ENCODE peak calls at places on chromosomes 6 and 20, in four cellular contexts. One of them, this sample, is unnamed.

GRCh38 chr6:20906938-20907337 is 372.7 kb downstream of the CDKAL1 start:
- DNase-seq in HL-60: no peak
- DNase-seq in K562: no peak
- DNase-seq in GM12878: no peak
- DNase-seq in this sample: no peak

GRCh38 chr20:40980828-40981310 is 47.8 kb upstream of the TOP1 start:
- DNase-seq in HL-60: no peak
- DNase-seq in K562: no peak
- DNase-seq in GM12878: no peak
- DNase-seq in this sample: no peak

GRCh38 chr6:47465117-47465516 is 12.5 kb upstream of the CD2AP start:
- DNase-seq in HL-60: no peak
- DNase-seq in K562: no peak
- DNase-seq in GM12878: no peak
- DNase-seq in this sample: no peak

GRCh38 chr6:168866534-168866933 is 387.1 kb downstream of the THBS2 start:
- DNase-seq in HL-60: no peak
- DNase-seq in K562: no peak
- DNase-seq in GM12878: no peak
- DNase-seq in this sample: no peak

GRCh38 chr6:169024047-169024660 is 229.5 kb downstream of the THBS2 start:
- DNase-seq in HL-60: no peak
- DNase-seq in K562: no peak
- DNase-seq in GM12878: no peak
- DNase-seq in this sample: no peak

GRCh38 chr6:142537612-142538478 is 236.0 kb downstream of the ADGRG6 start:
- DNase-seq in HL-60: peak
- DNase-seq in K562: peak
- DNase-seq in GM12878: no peak
- DNase-seq in this sample: no peak

GRCh38 chr6:56491606-56492328 is 150.9 kb downstream of the DST start:
- DNase-seq in HL-60: no peak
- DNase-seq in K562: peak
- DNase-seq in GM12878: no peak
- DNase-seq in this sample: no peak

GRCh38 chr6:167485186-167485978 is 160.5 kb downstream of the TTLL2 start:
- DNase-seq in HL-60: no peak
- DNase-seq in K562: peak
- DNase-seq in GM12878: no peak
- DNase-seq in this sample: no peak

GRCh38 chr20:44650777-44651493 is 564 bp downstream of the ADA start:
- DNase-seq in HL-60: no peak
- DNase-seq in K562: no peak
- DNase-seq in GM12878: no peak
- DNase-seq in this sample: no peak

GRCh38 chr6:110566346-110567125 is 90.1 kb upstream of the SLC22A16 start:
- DNase-seq in HL-60: no peak
- DNase-seq in K562: no peak
- DNase-seq in GM12878: no peak
- DNase-seq in this sample: no peak

GRCh38 chr6:145836170-145836569 is 21.6 kb upstream of the FBXO30 start:
- DNase-seq in HL-60: no peak
- DNase-seq in K562: no peak
- DNase-seq in GM12878: no peak
- DNase-seq in this sample: no peak

GRCh38 chr20:45771182-45771759 is 20.4 kb downstream of the WFDC3 start:
- DNase-seq in HL-60: peak
- DNase-seq in K562: peak
- DNase-seq in GM12878: peak
- DNase-seq in this sample: peak

GRCh38 chr6:32984639-32985389 is 16.4 kb downstream of the BRD2 start:
- DNase-seq in HL-60: peak
- DNase-seq in K562: peak
- DNase-seq in GM12878: no peak
- DNase-seq in this sample: peak

GRCh38 chr6:98944168-98944567 is 3.6 kb downstream of the FBXL4 start:
- DNase-seq in HL-60: no peak
- DNase-seq in K562: no peak
- DNase-seq in GM12878: no peak
- DNase-seq in this sample: no peak
- TF ChIP-seq POLR2AphosphoS5 in HL-60: no peak
- TF ChIP-seq POLR2AphosphoS5 in K562: no peak
- TF ChIP-seq POLR2AphosphoS5 in GM12878: no peak
- TF ChIP-seq POLR2AphosphoS5 in this sample: no peak

DNA sequence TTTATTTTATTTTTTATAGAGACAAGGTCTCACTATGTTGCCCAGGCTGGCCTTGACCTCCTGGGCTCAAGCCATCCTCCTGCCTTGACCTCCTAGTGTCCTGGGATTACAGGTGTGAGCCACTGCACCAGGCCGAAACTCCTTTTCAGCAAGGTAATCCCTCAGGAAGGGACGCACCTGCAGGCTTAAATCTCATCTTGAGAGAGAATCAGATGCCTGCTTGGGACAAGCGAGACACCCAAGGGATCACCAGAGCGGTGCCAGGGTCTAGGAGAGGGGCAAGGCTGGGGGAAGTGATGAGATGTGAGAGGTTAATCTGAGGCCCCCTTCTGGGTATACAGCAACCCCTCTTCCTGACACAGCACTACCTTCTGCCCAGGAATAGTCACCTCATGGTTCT is 4.0 kb upstream of the ATP9A start:
- DNase-seq in HL-60: no peak
- DNase-seq in K562: no peak
- DNase-seq in GM12878: no peak
- DNase-seq in this sample: no peak
- TF ChIP-seq SPI1 in HL-60: no peak
- TF ChIP-seq SPI1 in K562: no peak
- TF ChIP-seq SPI1 in GM12878: no peak
- TF ChIP-seq SPI1 in this sample: no peak

GRCh38 chr6:34196116-34196832 is 40.4 kb upstream of the HMGA1 start:
- DNase-seq in HL-60: peak
- DNase-seq in K562: peak
- DNase-seq in GM12878: peak
- DNase-seq in this sample: peak
- TF ChIP-seq POLR2AphosphoS5 in HL-60: peak
- TF ChIP-seq POLR2AphosphoS5 in K562: no peak
- TF ChIP-seq POLR2AphosphoS5 in GM12878: no peak
- TF ChIP-seq POLR2AphosphoS5 in this sample: no peak

DNA sequence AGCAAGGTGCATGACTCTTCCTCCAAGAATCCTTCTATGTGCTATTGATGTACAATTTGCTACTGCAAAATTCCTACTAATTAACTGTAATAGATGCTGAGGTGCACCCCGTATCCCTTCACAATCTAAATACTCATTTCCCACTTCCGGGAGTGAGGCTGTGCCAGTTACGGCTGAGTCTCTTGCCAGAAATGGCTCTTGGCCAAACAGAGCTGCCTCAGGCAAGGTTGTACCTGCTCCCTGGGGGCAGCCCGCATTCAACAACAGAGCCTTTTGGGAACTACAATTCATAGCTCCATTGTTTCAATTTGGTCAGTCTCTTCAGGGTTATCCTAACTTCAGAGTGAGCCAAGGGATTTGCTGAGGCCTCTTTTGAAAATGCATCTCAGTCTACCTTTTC is 789.8 kb upstream of the MAP3K7 start:
- DNase-seq in HL-60: no peak
- DNase-seq in K562: no peak
- DNase-seq in GM12878: no peak
- DNase-seq in this sample: no peak
- TF ChIP-seq SPI1 in HL-60: no peak
- TF ChIP-seq SPI1 in K562: no peak
- TF ChIP-seq SPI1 in GM12878: no peak
- TF ChIP-seq SPI1 in this sample: no peak

GRCh38 chr6:163179721-163180120 is 234.8 kb upstream of the QKI start:
- DNase-seq in HL-60: no peak
- DNase-seq in K562: no peak
- DNase-seq in GM12878: no peak
- DNase-seq in this sample: no peak

GRCh38 chr6:163181666-163182180 is 232.8 kb upstream of the QKI start:
- DNase-seq in HL-60: no peak
- DNase-seq in K562: no peak
- DNase-seq in GM12878: no peak
- DNase-seq in this sample: no peak

GRCh38 chr6:163179061-163179460 is 235.5 kb upstream of the QKI start:
- DNase-seq in HL-60: no peak
- DNase-seq in K562: no peak
- DNase-seq in GM12878: no peak
- DNase-seq in this sample: no peak

GRCh38 chr6:163182696-163183095 is 231.8 kb upstream of the QKI start:
- DNase-seq in HL-60: no peak
- DNase-seq in K562: no peak
- DNase-seq in GM12878: no peak
- DNase-seq in this sample: no peak

DNA sequence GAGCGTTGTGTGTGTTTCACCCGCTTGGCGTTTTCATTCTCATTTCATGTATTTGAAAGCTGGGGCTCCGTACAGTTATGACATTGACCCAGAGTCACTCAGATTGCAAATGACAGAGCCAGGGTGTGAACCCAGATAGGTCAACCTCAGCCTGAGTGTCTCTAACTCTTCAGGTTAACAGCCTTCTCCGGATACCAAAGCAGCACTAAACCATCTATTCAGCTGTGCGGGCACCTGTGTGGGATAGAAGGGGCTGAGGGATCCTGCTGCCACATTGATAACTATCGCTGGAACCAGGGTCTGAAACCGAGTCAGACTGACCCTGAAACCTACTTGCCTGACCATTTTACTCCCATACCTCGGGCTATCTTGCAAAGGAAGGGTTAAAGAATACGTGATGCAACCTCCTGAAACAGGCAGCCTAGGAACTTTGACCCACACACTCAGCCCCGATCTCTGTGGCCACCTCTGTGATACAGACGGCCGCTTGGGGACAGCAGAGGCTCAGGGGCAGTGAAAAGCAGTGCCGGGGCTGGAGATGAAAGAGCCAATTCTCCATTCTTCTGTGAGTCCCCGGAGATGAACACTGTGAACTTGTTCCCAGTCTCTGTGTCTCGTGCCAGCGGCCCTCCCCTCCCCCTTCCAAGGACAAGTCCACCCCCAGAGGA is 233.5 kb upstream of the QKI start:
- DNase-seq in HL-60: peak
- DNase-seq in K562: peak
- DNase-seq in GM12878: no peak
- DNase-seq in this sample: no peak
- TF ChIP-seq POLR2AphosphoS5 in HL-60: no peak
- TF ChIP-seq POLR2AphosphoS5 in K562: no peak
- TF ChIP-seq POLR2AphosphoS5 in GM12878: no peak
- TF ChIP-seq POLR2AphosphoS5 in this sample: no peak

GRCh38 chr20:6245436-6245835 is 122.6 kb upstream of the FERMT1 start:
- DNase-seq in HL-60: no peak
- DNase-seq in K562: no peak
- DNase-seq in GM12878: no peak
- DNase-seq in this sample: no peak
- TF ChIP-seq SPI1 in HL-60: no peak
- TF ChIP-seq SPI1 in K562: no peak
- TF ChIP-seq SPI1 in GM12878: no peak
- TF ChIP-seq SPI1 in this sample: no peak

GRCh38 chr6:157152544-157152943 is 170.8 kb downstream of the TMEM242 start:
- DNase-seq in HL-60: no peak
- DNase-seq in K562: no peak
- DNase-seq in GM12878: no peak
- DNase-seq in this sample: no peak

GRCh38 chr6:157150076-157150475 is 173.2 kb downstream of the TMEM242 start:
- DNase-seq in HL-60: no peak
- DNase-seq in K562: no peak
- DNase-seq in GM12878: no peak
- DNase-seq in this sample: no peak

GRCh38 chr6:157148391-157149323 is 174.7 kb downstream of the TMEM242 start:
- DNase-seq in HL-60: no peak
- DNase-seq in K562: no peak
- DNase-seq in GM12878: no peak
- DNase-seq in this sample: no peak

GRCh38 chr6:157151029-157151428 is 172.3 kb downstream of the TMEM242 start:
- DNase-seq in HL-60: no peak
- DNase-seq in K562: no peak
- DNase-seq in GM12878: no peak
- DNase-seq in this sample: no peak

DNA sequence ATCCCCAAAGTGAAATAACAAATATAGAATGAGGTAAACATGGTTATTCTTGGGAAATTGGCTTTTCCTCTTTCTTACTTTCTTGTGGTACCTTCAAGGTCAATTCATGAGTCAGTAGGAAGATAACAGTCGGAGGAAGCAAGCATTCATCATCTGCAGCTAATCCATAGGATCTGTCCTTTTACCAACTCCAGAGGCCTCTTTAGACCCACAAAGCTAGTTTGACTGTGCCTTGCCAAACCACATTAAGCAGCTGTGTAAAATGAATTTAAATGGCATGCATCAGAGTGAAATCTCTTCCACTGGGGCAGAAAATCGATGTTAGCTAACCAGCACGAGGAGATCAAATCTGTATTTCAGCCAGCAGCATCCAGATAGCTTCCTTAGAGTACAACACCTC is 171.3 kb downstream of the TMEM242 start:
- DNase-seq in HL-60: no peak
- DNase-seq in K562: no peak
- DNase-seq in GM12878: no peak
- DNase-seq in this sample: no peak
- TF ChIP-seq POLR2AphosphoS5 in HL-60: no peak
- TF ChIP-seq POLR2AphosphoS5 in K562: no peak
- TF ChIP-seq POLR2AphosphoS5 in GM12878: no peak
- TF ChIP-seq POLR2AphosphoS5 in this sample: no peak

This sample was measured in GM12891.